ENCODE peak calls at places on chromosomes 1 and 21, in four cellular contexts. N is SJSA1, V is memory B cell, U is T-helper 17 cell. F is an unnamed sample.

GRCh38 chr1:111082421-111083192 is 57.3 kb downstream of the DRAM2 start:
- DNase-seq in N (no peak), V (no peak), U (no peak), F (peak; percentile 16)

GRCh38 chr21:43808832-43809251 is 19.5 kb downstream of the RRP1 start:
- DNase-seq in N (no peak), V (no peak), U (no peak), F (no peak)

GRCh38 chr1:152109231-152109997 is 5.8 kb downstream of the TCHH start:
- DNase-seq in N (no peak), V (no peak), U (no peak), F (no peak)

GRCh38 chr1:9724706-9725476 is 73.4 kb downstream of the PIK3CD start:
- DNase-seq in N (peak; percentile 70), V (peak; percentile 71), U (peak; percentile 61), F (peak; percentile 60)

GRCh38 chr1:165631403-165632151 is 543 bp downstream of the MGST3 start:
- DNase-seq in N (peak; percentile 80), V (peak; percentile 31), U (no peak), F (no peak)

GRCh38 chr1:38953433-38953860 is 11.8 kb upstream of the RHBDL2 start:
- DNase-seq in N (no peak), V (no peak), U (no peak), F (no peak)

GRCh38 chr1:100187912-100188311 is 9.9 kb upstream of the LRRC39 start:
- DNase-seq in N (no peak), V (no peak), U (no peak), F (no peak)

GRCh38 chr1:162319510-162320160 is 57.0 kb downstream of the SPATA46 start:
- DNase-seq in N (no peak), V (no peak), U (no peak), F (no peak)

GRCh38 chr1:46547481-46548383 is 3.7 kb downstream of the KNCN start:
- DNase-seq in N (no peak), V (no peak), U (no peak), F (no peak)

GRCh38 chr1:211920141-211920572 is 89.6 kb upstream of the LPGAT1 start:
- DNase-seq in N (no peak), V (no peak), U (no peak), F (no peak)

GRCh38 chr1:180580237-180580636 is 21.5 kb downstream of the OVAAL start:
- DNase-seq in N (no peak), V (no peak), U (no peak), F (no peak)

GRCh38 chr1:78280626-78281025 is 210.1 kb upstream of the PTGFR start:
- DNase-seq in N (no peak), V (no peak), U (no peak), F (no peak)

GRCh38 chr21:44706026-44706705 is 5.2 kb downstream of the TSPEAR start:
- DNase-seq in N (peak; percentile 36), V (no peak), U (no peak), F (no peak)

GRCh38 chr21:29416268-29416667 is 117.5 kb downstream of the BACH1 start:
- DNase-seq in N (no peak), V (no peak), U (no peak), F (no peak)

GRCh38 chr1:230408971-230409370 is 17.2 kb downstream of the PGBD5 start:
- DNase-seq in N (no peak), V (no peak), U (no peak), F (no peak)

GRCh38 chr1:12294076-12294475 is 64.2 kb downstream of the VPS13D start:
- DNase-seq in N (no peak), V (no peak), U (no peak), F (no peak)

GRCh38 chr1:40926441-40926840 is 53.1 kb upstream of the CTPS1 start:
- DNase-seq in N (no peak), V (no peak), U (no peak), F (no peak)

GRCh38 chr21:26124421-26124833 is 46.1 kb downstream of the APP start:
- DNase-seq in N (no peak), V (no peak), U (no peak), F (no peak)

GRCh38 chr1:26787381-26787705 is 407 bp upstream of the PIGV start:
- DNase-seq in N (peak; percentile 64), V (no peak), U (peak; percentile 56), F (no peak)

GRCh38 chr1:41383094-41383852 is 22.0 kb downstream of the FOXO6 start:
- DNase-seq in N (no peak), V (no peak), U (no peak), F (peak; percentile 31)

GRCh38 chr1:93007941-93008577 is 46.8 kb upstream of the DIPK1A start:
- DNase-seq in N (no peak), V (no peak), U (no peak), F (no peak)

GRCh38 chr1:236623371-236624166 is 19.3 kb upstream of the HEATR1 start:
- DNase-seq in N (no peak), V (no peak), U (no peak), F (no peak)

GRCh38 chr21:45412909-45413581 is 8.1 kb downstream of the COL18A1 start:
- DNase-seq in N (no peak), V (no peak), U (no peak), F (no peak)

GRCh38 chr1:71593523-71593922 is 512.7 kb upstream of the ZRANB2 start:
- DNase-seq in N (no peak), V (no peak), U (no peak), F (no peak)

GRCh38 chr1:31497601-31498000 is 78.7 kb upstream of the TINAGL1 start:
- DNase-seq in N (no peak), V (no peak), U (no peak), F (no peak)

GRCh38 chr1:207711285-207711684 is 40.6 kb upstream of the CD46 start:
- DNase-seq in N (no peak), V (no peak), U (no peak), F (no peak)

GRCh38 chr1:117367769-117368059 is 465 bp downstream of the MAN1A2 start:
- DNase-seq in N (no peak), V (no peak), U (no peak), F (no peak)

GRCh38 chr1:228125185-228125584 is 14.9 kb upstream of the GUK1 start:
- DNase-seq in N (no peak), V (no peak), U (no peak), F (no peak)

GRCh38 chr1:113123737-113124136 is 50.7 kb downstream of the LRIG2 start:
- DNase-seq in N (no peak), V (no peak), U (no peak), F (no peak)

GRCh38 chr1:20868263-20868662 is 81.2 kb upstream of the HP1BP3 start:
- DNase-seq in N (no peak), V (no peak), U (no peak), F (no peak)

GRCh38 chr1:228988655-228989054 is 253.4 kb downstream of the RHOU start:
- DNase-seq in N (no peak), V (no peak), U (no peak), F (no peak)

GRCh38 chr1:198637157-198637556 is 1.7 kb upstream of the PTPRC start:
- DNase-seq in N (no peak), V (no peak), U (no peak), F (no peak)

GRCh38 chr1:48674641-48675040 is 102.0 kb downstream of the BEND5 start:
- DNase-seq in N (no peak), V (no peak), U (no peak), F (no peak)

GRCh38 chr1:239717097-239718051 is 331.0 kb downstream of the CHRM3 start:
- DNase-seq in N (no peak), V (no peak), U (no peak), F (no peak)